ENCODE peak calls at places on chromosome 14, in six cellular contexts. One of them, this sample, is unnamed.

GRCh38 chr14:77098470-77099353 is 654 bp downstream of the CIPC start:
- DNase-seq in tibial artery: peak
- DNase-seq in heart left ventricle: peak
- DNase-seq in fibroblast of lung: no peak
- DNase-seq in stomach: peak
- DNase-seq in tibial nerve: peak
- DNase-seq in this sample: no peak

GRCh38 chr14:42490536-42490935 is 883.9 kb downstream of the LRFN5 start:
- DNase-seq in fibroblast of lung: peak
- DNase-seq in heart left ventricle: no peak
- DNase-seq in stomach: no peak
- DNase-seq in tibial artery: no peak
- DNase-seq in tibial nerve: no peak
- DNase-seq in this sample: no peak

GRCh38 chr14:52348279-52348678 is 34.2 kb downstream of the PTGER2 start:
- DNase-seq in heart left ventricle: no peak
- DNase-seq in stomach: no peak
- DNase-seq in tibial artery: no peak
- DNase-seq in tibial nerve: no peak
- DNase-seq in fibroblast of lung: peak
- DNase-seq in this sample: no peak

GRCh38 chr14:95691591-95691990 is 5.4 kb downstream of the TCL1B start:
- DNase-seq in tibial artery: no peak
- DNase-seq in fibroblast of lung: no peak
- DNase-seq in heart left ventricle: no peak
- DNase-seq in tibial nerve: no peak
- DNase-seq in stomach: no peak
- DNase-seq in this sample: no peak

GRCh38 chr14:71933026-71933587 is 878 bp downstream of the RGS6 start:
- DNase-seq in stomach: no peak
- DNase-seq in fibroblast of lung: peak
- DNase-seq in tibial nerve: no peak
- DNase-seq in heart left ventricle: peak
- DNase-seq in tibial artery: no peak
- DNase-seq in this sample: no peak

GRCh38 chr14:53628747-53629146 is 327.9 kb downstream of the BMP4 start:
- DNase-seq in fibroblast of lung: no peak
- DNase-seq in tibial nerve: no peak
- DNase-seq in stomach: no peak
- DNase-seq in tibial artery: no peak
- DNase-seq in heart left ventricle: no peak
- DNase-seq in this sample: no peak

GRCh38 chr14:47438650-47439140 is 236.7 kb downstream of the MDGA2 start:
- DNase-seq in heart left ventricle: no peak
- DNase-seq in fibroblast of lung: peak
- DNase-seq in tibial nerve: no peak
- DNase-seq in stomach: no peak
- DNase-seq in tibial artery: no peak
- DNase-seq in this sample: no peak

GRCh38 chr14:87756661-87757060 is 236.3 kb downstream of the GALC start:
- DNase-seq in heart left ventricle: no peak
- DNase-seq in fibroblast of lung: no peak
- DNase-seq in tibial artery: no peak
- DNase-seq in stomach: no peak
- DNase-seq in tibial nerve: no peak
- DNase-seq in this sample: no peak

GRCh38 chr14:32654106-32654505 is 284.6 kb upstream of the NPAS3 start:
- DNase-seq in fibroblast of lung: no peak
- DNase-seq in stomach: no peak
- DNase-seq in heart left ventricle: no peak
- DNase-seq in tibial nerve: no peak
- DNase-seq in tibial artery: no peak
- DNase-seq in this sample: no peak

GRCh38 chr14:26448181-26448855 is 149.5 kb downstream of the NOVA1 start:
- DNase-seq in fibroblast of lung: no peak
- DNase-seq in tibial nerve: no peak
- DNase-seq in tibial artery: no peak
- DNase-seq in heart left ventricle: no peak
- DNase-seq in stomach: no peak
- DNase-seq in this sample: no peak

GRCh38 chr14:95460647-95461478 is 55.6 kb downstream of the SYNE3 start:
- DNase-seq in tibial artery: no peak
- DNase-seq in tibial nerve: no peak
- DNase-seq in fibroblast of lung: peak
- DNase-seq in heart left ventricle: no peak
- DNase-seq in stomach: no peak
- DNase-seq in this sample: no peak

GRCh38 chr14:101980700-101981099 is 16.3 kb downstream of the DYNC1H1 start:
- DNase-seq in stomach: peak
- DNase-seq in tibial nerve: no peak
- DNase-seq in heart left ventricle: peak
- DNase-seq in tibial artery: peak
- DNase-seq in fibroblast of lung: peak
- DNase-seq in this sample: no peak

GRCh38 chr14:100602621-100603020 is 15.4 kb upstream of the BEGAIN start:
- DNase-seq in tibial nerve: no peak
- DNase-seq in tibial artery: no peak
- DNase-seq in heart left ventricle: peak
- DNase-seq in fibroblast of lung: no peak
- DNase-seq in stomach: no peak
- DNase-seq in this sample: no peak

GRCh38 chr14:44700184-44700583 is 193.1 kb upstream of the FSCB start:
- DNase-seq in heart left ventricle: no peak
- DNase-seq in tibial nerve: no peak
- DNase-seq in tibial artery: no peak
- DNase-seq in stomach: no peak
- DNase-seq in fibroblast of lung: peak
- DNase-seq in this sample: no peak

GRCh38 chr14:73392329-73393257 is 65.8 kb downstream of the NUMB start:
- DNase-seq in heart left ventricle: no peak
- DNase-seq in tibial nerve: no peak
- DNase-seq in tibial artery: no peak
- DNase-seq in stomach: no peak
- DNase-seq in fibroblast of lung: no peak
- DNase-seq in this sample: no peak

GRCh38 chr14:76904740-76905569 is 78.7 kb downstream of the LRRC74A start:
- DNase-seq in stomach: peak
- DNase-seq in fibroblast of lung: peak
- DNase-seq in tibial nerve: no peak
- DNase-seq in tibial artery: peak
- DNase-seq in heart left ventricle: no peak
- DNase-seq in this sample: peak

GRCh38 chr14:101118746-101119610 is 215.5 kb upstream of the RTL1 start:
- DNase-seq in tibial artery: peak
- DNase-seq in tibial nerve: peak
- DNase-seq in stomach: peak
- DNase-seq in heart left ventricle: no peak
- DNase-seq in fibroblast of lung: no peak
- DNase-seq in this sample: no peak

GRCh38 chr14:53409974-53410373 is 256.9 kb upstream of the DDHD1 start:
- DNase-seq in tibial artery: no peak
- DNase-seq in stomach: no peak
- DNase-seq in fibroblast of lung: peak
- DNase-seq in tibial nerve: no peak
- DNase-seq in heart left ventricle: no peak
- DNase-seq in this sample: no peak

GRCh38 chr14:70317969-70318634 is 41.4 kb downstream of the COX16 start:
- DNase-seq in tibial nerve: no peak
- DNase-seq in heart left ventricle: no peak
- DNase-seq in fibroblast of lung: peak
- DNase-seq in stomach: peak
- DNase-seq in tibial artery: no peak
- DNase-seq in this sample: no peak

GRCh38 chr14:77314043-77314442 is 6.6 kb downstream of the POMT2 start:
- DNase-seq in tibial artery: no peak
- DNase-seq in tibial nerve: no peak
- DNase-seq in heart left ventricle: no peak
- DNase-seq in stomach: no peak
- DNase-seq in fibroblast of lung: peak
- DNase-seq in this sample: no peak

GRCh38 chr14:32593290-32593942 is 264.3 kb downstream of the AKAP6 start:
- DNase-seq in fibroblast of lung: peak
- DNase-seq in tibial artery: no peak
- DNase-seq in heart left ventricle: no peak
- DNase-seq in stomach: no peak
- DNase-seq in tibial nerve: no peak
- DNase-seq in this sample: no peak

GRCh38 chr14:52013984-52014600 is 24.7 kb downstream of the RTRAF start:
- DNase-seq in tibial artery: no peak
- DNase-seq in fibroblast of lung: no peak
- DNase-seq in stomach: no peak
- DNase-seq in heart left ventricle: no peak
- DNase-seq in tibial nerve: no peak
- DNase-seq in this sample: no peak

GRCh38 chr14:47278233-47278842 is 397.1 kb downstream of the MDGA2 start:
- DNase-seq in tibial artery: no peak
- DNase-seq in heart left ventricle: no peak
- DNase-seq in fibroblast of lung: peak
- DNase-seq in stomach: peak
- DNase-seq in tibial nerve: no peak
- DNase-seq in this sample: no peak

GRCh38 chr14:23513005-23513412 is 38.6 kb downstream of the ZFHX2 start:
- DNase-seq in heart left ventricle: no peak
- DNase-seq in stomach: no peak
- DNase-seq in tibial artery: no peak
- DNase-seq in fibroblast of lung: no peak
- DNase-seq in tibial nerve: no peak
- DNase-seq in this sample: no peak

GRCh38 chr14:74562515-74563232 is 49.4 kb downstream of the LTBP2 start:
- DNase-seq in stomach: no peak
- DNase-seq in tibial artery: no peak
- DNase-seq in fibroblast of lung: no peak
- DNase-seq in tibial nerve: no peak
- DNase-seq in heart left ventricle: no peak
- DNase-seq in this sample: no peak
- H3K27ac ChIP-seq in stomach: no peak
- H3K27ac ChIP-seq in tibial artery: peak
- H3K27ac ChIP-seq in fibroblast of lung: peak
- H3K27ac ChIP-seq in tibial nerve: no peak
- H3K27ac ChIP-seq in heart left ventricle: no peak
- H3K27ac ChIP-seq in this sample: no peak

GRCh38 chr14:21279783-21280182 is at the start of gene RPGRIP1:
- DNase-seq in tibial nerve: no peak
- DNase-seq in fibroblast of lung: no peak
- DNase-seq in heart left ventricle: no peak
- DNase-seq in tibial artery: no peak
- DNase-seq in stomach: no peak
- DNase-seq in this sample: no peak
- H3K4me3 ChIP-seq in tibial nerve: no peak
- H3K4me3 ChIP-seq in fibroblast of lung: no peak
- H3K4me3 ChIP-seq in heart left ventricle: no peak
- H3K4me3 ChIP-seq in tibial artery: no peak
- H3K4me3 ChIP-seq in stomach: no peak
- H3K4me3 ChIP-seq in this sample: no peak

DNA sequence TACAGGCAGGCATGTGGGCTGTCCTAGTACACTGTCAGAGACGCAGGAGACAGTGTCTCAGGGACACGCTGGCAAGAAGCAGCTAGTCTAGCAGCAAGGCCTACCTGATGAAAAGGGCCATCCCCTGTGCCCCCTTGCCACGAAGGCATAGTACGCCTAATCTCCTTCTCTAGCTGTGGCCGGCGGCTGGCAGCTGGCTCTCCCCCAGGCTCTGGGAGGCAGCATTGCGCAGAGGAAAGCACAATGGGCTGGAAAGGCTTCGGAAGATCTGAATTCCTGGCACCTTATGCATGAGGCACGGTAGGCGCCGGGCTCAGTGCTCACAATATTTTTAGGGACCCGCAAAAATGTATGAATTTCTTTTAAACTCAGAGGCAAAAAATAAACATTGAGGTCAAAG is 16.0 kb upstream of the PLEKHH1 start:
- DNase-seq in fibroblast of lung: peak
- DNase-seq in stomach: peak
- DNase-seq in tibial nerve: no peak
- DNase-seq in heart left ventricle: peak
- DNase-seq in tibial artery: no peak
- DNase-seq in this sample: no peak
- TF ChIP-seq CTCF in fibroblast of lung: no peak
- TF ChIP-seq CTCF in stomach: no peak
- TF ChIP-seq CTCF in tibial nerve: no peak
- TF ChIP-seq CTCF in heart left ventricle: no peak
- TF ChIP-seq CTCF in tibial artery: no peak
- TF ChIP-seq CTCF in this sample: no peak

DNA sequence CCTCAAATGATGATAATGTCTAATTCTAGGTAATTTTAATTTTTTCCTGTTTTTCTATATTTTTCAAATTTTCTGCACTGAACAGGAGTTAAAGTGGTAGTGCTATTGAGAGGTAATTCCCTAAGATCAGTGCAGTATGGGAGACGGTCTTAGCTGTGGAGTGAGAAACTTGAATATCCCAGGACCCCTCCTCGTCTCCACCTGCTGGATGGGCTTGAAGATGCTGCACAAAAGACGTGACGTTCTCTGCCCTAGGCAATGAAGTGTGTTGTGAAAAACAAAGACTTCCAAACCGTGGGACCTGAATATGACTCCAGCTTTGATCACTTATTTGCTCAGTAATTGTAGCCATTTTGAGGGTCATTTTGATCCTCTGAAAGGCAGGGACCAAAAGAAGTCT is 298.1 kb downstream of the VRK1 start:
- DNase-seq in tibial nerve: no peak
- DNase-seq in tibial artery: no peak
- DNase-seq in heart left ventricle: no peak
- DNase-seq in stomach: no peak
- DNase-seq in fibroblast of lung: no peak
- DNase-seq in this sample: no peak
- H3K27ac ChIP-seq in tibial nerve: no peak
- H3K27ac ChIP-seq in tibial artery: no peak
- H3K27ac ChIP-seq in heart left ventricle: no peak
- H3K27ac ChIP-seq in stomach: no peak
- H3K27ac ChIP-seq in fibroblast of lung: no peak
- H3K27ac ChIP-seq in this sample: no peak

DNA sequence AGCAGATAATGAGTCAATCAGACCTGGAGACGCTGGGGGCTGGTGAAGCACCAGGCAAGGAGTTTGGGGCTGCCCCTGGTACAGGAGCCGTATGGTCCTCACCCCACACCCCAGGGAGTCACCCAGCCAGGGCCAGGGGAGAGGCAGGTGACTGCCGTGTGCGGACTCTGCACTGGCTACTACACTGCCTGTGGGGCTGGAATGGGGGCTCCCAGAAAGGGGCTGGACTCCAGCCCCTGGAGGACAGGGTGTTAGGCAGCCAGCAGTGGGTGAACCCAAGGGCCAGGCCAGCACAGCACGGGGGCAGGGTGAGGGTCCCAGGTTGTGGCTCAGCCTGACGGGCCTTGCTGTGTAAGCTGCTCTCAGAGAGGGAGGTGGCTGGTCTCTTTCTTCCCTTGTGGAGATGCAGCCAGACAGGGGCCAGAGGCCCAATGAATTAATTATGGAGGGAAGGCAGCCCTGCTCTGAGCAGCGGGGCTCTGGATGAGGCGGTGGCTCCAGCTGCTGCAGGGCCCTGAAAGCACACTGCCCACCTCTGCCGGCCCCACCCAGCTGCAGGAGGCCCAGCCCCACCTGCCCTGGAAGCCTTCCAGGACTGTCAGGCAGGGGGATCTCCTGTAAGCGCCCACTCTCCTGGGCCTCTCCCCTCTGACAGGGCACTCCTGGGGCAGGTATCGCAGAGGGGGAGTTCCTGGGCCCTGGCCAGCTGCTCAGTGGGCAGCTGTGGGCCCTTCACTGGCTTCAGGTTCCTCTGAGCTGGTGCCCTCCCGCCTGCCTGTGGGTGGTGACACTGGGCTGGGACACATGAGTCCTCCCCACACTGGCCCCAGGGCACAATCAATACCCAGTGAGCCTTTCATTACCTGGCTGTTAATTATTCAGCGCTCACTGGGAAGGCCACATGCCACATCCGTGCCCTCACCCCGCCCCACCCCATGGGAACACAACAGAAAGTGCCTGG is 142.5 kb upstream of the C14orf180 start:
- DNase-seq in tibial nerve: no peak
- DNase-seq in stomach: peak
- DNase-seq in fibroblast of lung: no peak
- DNase-seq in heart left ventricle: no peak
- DNase-seq in tibial artery: no peak
- DNase-seq in this sample: peak
- H3K4me3 ChIP-seq in tibial nerve: no peak
- H3K4me3 ChIP-seq in stomach: peak
- H3K4me3 ChIP-seq in fibroblast of lung: no peak
- H3K4me3 ChIP-seq in heart left ventricle: peak
- H3K4me3 ChIP-seq in tibial artery: peak
- H3K4me3 ChIP-seq in this sample: no peak

This sample was measured in CD8-positive, alpha-beta T cell.